ENCODE peak calls at places on chromosomes 5 and 9, in four cellular contexts. One of them, this sample, is unnamed.

GRCh38 chr5:55538621-55539020 is 3.9 kb upstream of the PLPP1 start:
- DNase-seq in AG04450: no peak
- DNase-seq in colonic mucosa: no peak
- DNase-seq in body of pancreas: no peak
- DNase-seq in this sample: no peak

GRCh38 chr5:35990941-35991592 is at the start of gene UGT3A1:
- DNase-seq in AG04450: no peak
- DNase-seq in colonic mucosa: no peak
- DNase-seq in body of pancreas: no peak
- DNase-seq in this sample: no peak

GRCh38 chr9:128825923-128826702 is 3.5 kb downstream of the SPOUT1 start:
- DNase-seq in AG04450: no peak
- DNase-seq in colonic mucosa: no peak
- DNase-seq in body of pancreas: no peak
- DNase-seq in this sample: no peak

GRCh38 chr9:81595887-81596558 is 93.3 kb downstream of the TLE1 start:
- DNase-seq in AG04450: no peak
- DNase-seq in colonic mucosa: no peak
- DNase-seq in body of pancreas: no peak
- DNase-seq in this sample: no peak

GRCh38 chr9:2764371-2764770 is 47.1 kb downstream of the KCNV2 start:
- DNase-seq in AG04450: no peak
- DNase-seq in colonic mucosa: no peak
- DNase-seq in body of pancreas: no peak
- DNase-seq in this sample: no peak

GRCh38 chr5:407801-408268 is 35.1 kb upstream of the EXOC3 start:
- DNase-seq in AG04450: no peak
- DNase-seq in colonic mucosa: no peak
- DNase-seq in body of pancreas: no peak
- DNase-seq in this sample: no peak

GRCh38 chr9:71273613-71274012 is 152.2 kb upstream of the TRPM3 start:
- DNase-seq in AG04450: no peak
- DNase-seq in colonic mucosa: no peak
- DNase-seq in body of pancreas: no peak
- DNase-seq in this sample: no peak

GRCh38 chr5:34610576-34610975 is 45.6 kb upstream of the RAI14 start:
- DNase-seq in AG04450: no peak
- DNase-seq in colonic mucosa: no peak
- DNase-seq in body of pancreas: no peak
- DNase-seq in this sample: no peak

GRCh38 chr9:112831281-112831851 is 59.3 kb downstream of the SLC46A2 start:
- DNase-seq in AG04450: no peak
- DNase-seq in colonic mucosa: peak
- DNase-seq in body of pancreas: peak
- DNase-seq in this sample: peak

GRCh38 chr9:133127340-133127981 is 6.4 kb upstream of the RALGDS start:
- DNase-seq in AG04450: no peak
- DNase-seq in colonic mucosa: no peak
- DNase-seq in body of pancreas: peak
- DNase-seq in this sample: peak

GRCh38 chr5:132103380-132103951 is 29.9 kb downstream of the CSF2 start:
- DNase-seq in AG04450: peak
- DNase-seq in colonic mucosa: peak
- DNase-seq in body of pancreas: peak
- DNase-seq in this sample: peak

GRCh38 chr5:146622391-146622790 is 106.4 kb upstream of the GPR151 start:
- DNase-seq in AG04450: no peak
- DNase-seq in colonic mucosa: no peak
- DNase-seq in body of pancreas: no peak
- DNase-seq in this sample: no peak
- TF ChIP-seq CTCF in AG04450: peak
- TF ChIP-seq CTCF in colonic mucosa: no peak
- TF ChIP-seq CTCF in body of pancreas: peak
- TF ChIP-seq CTCF in this sample: peak

DNA sequence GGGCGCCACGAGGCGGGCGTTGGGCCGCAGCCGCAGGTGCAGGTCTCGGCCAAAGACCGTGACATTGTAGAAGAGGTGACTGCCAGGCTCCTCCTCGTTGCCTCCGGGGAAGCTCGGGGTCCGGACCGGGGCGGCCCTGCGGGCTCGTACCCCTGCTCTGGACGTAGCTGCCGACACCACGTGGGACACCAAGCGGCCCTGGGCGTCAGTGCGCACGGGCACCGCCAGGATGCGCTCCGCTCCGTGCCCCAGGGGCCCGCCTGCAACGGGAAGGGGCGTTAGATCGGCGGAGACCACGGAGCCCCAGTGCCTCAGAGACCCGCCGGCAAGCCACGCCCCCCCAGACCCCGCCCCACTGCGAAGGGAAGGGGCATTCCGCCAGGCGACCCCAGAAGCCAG is 1.4 kb downstream of the ADAMTS2 start:
- DNase-seq in AG04450: no peak
- DNase-seq in colonic mucosa: peak
- DNase-seq in body of pancreas: no peak
- DNase-seq in this sample: no peak
- TF ChIP-seq CTCF in AG04450: peak
- TF ChIP-seq CTCF in colonic mucosa: no peak
- TF ChIP-seq CTCF in body of pancreas: peak
- TF ChIP-seq CTCF in this sample: no peak

DNA sequence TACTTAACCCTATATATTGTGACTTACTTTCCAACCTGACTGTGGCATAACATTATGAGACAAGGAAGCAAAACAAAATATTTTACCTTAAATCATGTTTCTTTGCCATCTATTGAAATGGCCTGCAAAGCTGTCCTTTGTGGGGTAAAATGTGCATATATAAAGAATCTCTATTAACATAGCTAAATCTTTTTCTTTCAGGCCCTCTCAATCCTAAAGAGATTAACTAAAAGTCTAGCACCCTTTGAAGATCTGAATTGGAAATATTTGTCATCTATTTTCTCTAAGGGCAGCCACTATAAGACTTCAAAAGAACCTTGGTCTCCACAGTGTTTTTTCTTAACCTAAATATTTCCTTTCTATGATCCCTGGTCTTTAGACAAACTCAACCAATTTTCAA is 5.0 kb upstream of the UNC13B start:
- DNase-seq in AG04450: no peak
- DNase-seq in colonic mucosa: no peak
- DNase-seq in body of pancreas: no peak
- DNase-seq in this sample: no peak
- TF ChIP-seq CTCF in AG04450: no peak
- TF ChIP-seq CTCF in colonic mucosa: no peak
- TF ChIP-seq CTCF in body of pancreas: no peak
- TF ChIP-seq CTCF in this sample: no peak

GRCh38 chr5:102154291-102154690 is 141.8 kb downstream of the SLCO4C1 start:
- DNase-seq in AG04450: no peak
- DNase-seq in colonic mucosa: no peak
- DNase-seq in body of pancreas: no peak
- DNase-seq in this sample: no peak

DNA sequence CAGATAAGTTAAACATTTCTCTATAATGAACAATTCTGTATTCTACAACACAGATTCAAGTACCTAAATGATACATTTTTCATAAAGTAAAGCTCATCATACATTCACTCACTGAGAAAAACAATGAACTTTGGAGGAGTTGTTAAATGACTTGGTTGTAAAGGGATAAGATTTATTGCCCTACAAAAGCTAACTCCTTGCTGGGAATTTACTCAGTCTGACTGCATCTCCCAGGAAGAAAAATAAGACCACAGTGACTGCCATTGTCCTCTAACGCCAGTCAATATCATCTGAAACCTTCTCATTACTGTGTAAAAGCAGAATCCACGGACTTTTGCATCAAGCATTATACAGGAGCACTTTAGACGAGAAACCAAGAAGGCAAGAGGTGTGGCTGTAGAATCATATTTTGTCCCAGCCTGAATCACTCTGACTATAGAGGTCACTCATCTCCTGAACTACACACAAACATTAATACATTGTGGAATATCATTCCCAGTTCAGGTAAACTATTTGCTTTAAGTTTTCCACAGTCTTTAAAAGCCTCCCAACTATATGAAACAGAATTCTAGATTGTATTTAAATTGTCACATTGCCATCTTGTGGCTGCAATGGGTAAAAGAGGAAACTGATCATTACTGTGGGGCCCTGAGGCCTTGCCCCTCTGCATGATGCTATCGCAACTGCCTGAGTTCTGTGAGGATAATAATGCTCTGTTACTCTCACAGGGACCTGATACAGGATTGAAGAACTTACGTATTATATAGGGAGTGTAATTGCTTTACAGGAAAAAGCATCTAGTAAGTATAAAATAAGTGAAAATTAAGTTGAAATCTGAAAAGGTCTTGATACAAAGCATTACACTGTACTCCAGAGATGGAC is 142.9 kb downstream of the SLCO4C1 start:
- DNase-seq in AG04450: no peak
- DNase-seq in colonic mucosa: peak
- DNase-seq in body of pancreas: no peak
- DNase-seq in this sample: peak
- TF ChIP-seq CTCF in AG04450: peak
- TF ChIP-seq CTCF in colonic mucosa: peak
- TF ChIP-seq CTCF in body of pancreas: peak
- TF ChIP-seq CTCF in this sample: peak

GRCh38 chr9:98118640-98119601 is at the start of gene TRIM14:
- DNase-seq in AG04450: peak
- DNase-seq in colonic mucosa: peak
- DNase-seq in body of pancreas: peak
- DNase-seq in this sample: peak
- TF ChIP-seq CTCF in AG04450: peak
- TF ChIP-seq CTCF in colonic mucosa: no peak
- TF ChIP-seq CTCF in body of pancreas: no peak
- TF ChIP-seq CTCF in this sample: no peak

DNA sequence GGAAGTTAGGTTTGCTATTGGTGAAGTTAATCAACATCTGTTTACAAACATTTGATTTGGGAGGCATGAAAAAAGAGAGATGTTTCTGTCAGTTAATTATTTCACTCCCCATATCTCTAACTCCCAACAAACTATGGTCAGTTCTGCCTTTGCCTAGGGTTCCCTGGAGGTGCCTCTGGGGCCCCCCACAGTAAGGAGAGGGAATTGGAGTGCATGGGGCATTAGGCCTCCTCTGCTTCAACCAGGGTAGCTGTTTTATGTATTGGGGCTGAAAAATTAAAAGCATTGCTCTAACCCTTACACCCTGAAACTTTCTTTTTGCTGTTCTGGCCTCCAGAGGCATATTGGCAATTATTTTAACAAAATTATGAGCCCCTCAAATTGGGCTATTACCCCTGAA is 32.3 kb downstream of the RUSC2 start:
- DNase-seq in AG04450: no peak
- DNase-seq in colonic mucosa: no peak
- DNase-seq in body of pancreas: no peak
- DNase-seq in this sample: no peak
- TF ChIP-seq CTCF in AG04450: peak
- TF ChIP-seq CTCF in colonic mucosa: no peak
- TF ChIP-seq CTCF in body of pancreas: no peak
- TF ChIP-seq CTCF in this sample: no peak

DNA sequence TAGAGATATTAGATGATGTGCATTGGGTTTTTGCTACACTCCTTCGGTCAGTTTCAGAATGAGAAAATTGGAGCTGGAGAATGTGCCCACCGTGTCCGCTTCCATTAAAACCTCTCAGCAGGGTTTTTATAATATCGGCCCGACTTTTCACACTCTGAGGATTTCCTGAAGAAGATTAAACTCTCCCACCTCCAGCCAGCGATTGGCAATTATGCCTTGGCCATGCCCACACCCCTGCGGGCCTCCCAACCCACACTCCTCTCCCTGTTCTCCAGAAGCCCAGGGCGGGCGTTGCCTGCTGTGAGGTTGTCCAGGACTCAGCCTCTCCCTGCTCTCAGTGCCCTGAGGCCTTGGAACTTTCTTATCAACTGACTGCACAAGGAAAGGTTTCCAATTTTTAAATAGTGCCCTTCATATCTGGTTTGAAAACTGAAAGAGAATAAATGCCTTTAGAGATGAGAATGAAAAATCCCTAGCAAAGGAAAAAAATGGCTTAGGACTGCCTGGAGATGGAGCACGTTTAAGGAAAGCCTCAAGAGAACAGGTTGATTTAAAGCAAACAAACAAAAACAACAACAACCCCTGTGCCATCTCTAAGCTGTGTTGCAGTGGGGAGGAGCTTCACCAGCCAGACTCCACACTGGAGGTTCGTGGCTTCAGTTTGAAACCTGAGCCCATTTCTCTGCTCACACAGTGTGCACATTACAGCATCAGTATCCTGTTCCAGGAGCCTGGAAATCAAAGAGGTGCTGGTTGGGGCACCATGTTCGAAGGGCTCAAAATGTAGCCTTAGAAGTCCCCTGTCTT is 292.9 kb downstream of the NSG2 start:
- DNase-seq in AG04450: no peak
- DNase-seq in colonic mucosa: no peak
- DNase-seq in body of pancreas: no peak
- DNase-seq in this sample: no peak
- TF ChIP-seq CTCF in AG04450: no peak
- TF ChIP-seq CTCF in colonic mucosa: no peak
- TF ChIP-seq CTCF in body of pancreas: no peak
- TF ChIP-seq CTCF in this sample: no peak

GRCh38 chr5:85109616-85110015 is 724.9 kb upstream of the EDIL3 start:
- DNase-seq in AG04450: no peak
- DNase-seq in colonic mucosa: no peak
- DNase-seq in body of pancreas: no peak
- DNase-seq in this sample: no peak

GRCh38 chr5:85108471-85108870 is 723.8 kb upstream of the EDIL3 start:
- DNase-seq in AG04450: no peak
- DNase-seq in colonic mucosa: no peak
- DNase-seq in body of pancreas: no peak
- DNase-seq in this sample: no peak
- TF ChIP-seq CTCF in AG04450: peak
- TF ChIP-seq CTCF in colonic mucosa: no peak
- TF ChIP-seq CTCF in body of pancreas: no peak
- TF ChIP-seq CTCF in this sample: no peak

GRCh38 chr5:151498395-151499155 is 51.2 kb downstream of the SLC36A1 start:
- DNase-seq in AG04450: no peak
- DNase-seq in colonic mucosa: no peak
- DNase-seq in body of pancreas: no peak
- DNase-seq in this sample: no peak

GRCh38 chr5:151496041-151496484 is 48.7 kb downstream of the SLC36A1 start:
- DNase-seq in AG04450: no peak
- DNase-seq in colonic mucosa: no peak
- DNase-seq in body of pancreas: no peak
- DNase-seq in this sample: no peak

GRCh38 chr5:151497391-151498002 is 50.1 kb downstream of the SLC36A1 start:
- DNase-seq in AG04450: no peak
- DNase-seq in colonic mucosa: no peak
- DNase-seq in body of pancreas: no peak
- DNase-seq in this sample: no peak

GRCh38 chr5:151495330-151495729 is 47.9 kb downstream of the SLC36A1 start:
- DNase-seq in AG04450: peak
- DNase-seq in colonic mucosa: no peak
- DNase-seq in body of pancreas: no peak
- DNase-seq in this sample: no peak

DNA sequence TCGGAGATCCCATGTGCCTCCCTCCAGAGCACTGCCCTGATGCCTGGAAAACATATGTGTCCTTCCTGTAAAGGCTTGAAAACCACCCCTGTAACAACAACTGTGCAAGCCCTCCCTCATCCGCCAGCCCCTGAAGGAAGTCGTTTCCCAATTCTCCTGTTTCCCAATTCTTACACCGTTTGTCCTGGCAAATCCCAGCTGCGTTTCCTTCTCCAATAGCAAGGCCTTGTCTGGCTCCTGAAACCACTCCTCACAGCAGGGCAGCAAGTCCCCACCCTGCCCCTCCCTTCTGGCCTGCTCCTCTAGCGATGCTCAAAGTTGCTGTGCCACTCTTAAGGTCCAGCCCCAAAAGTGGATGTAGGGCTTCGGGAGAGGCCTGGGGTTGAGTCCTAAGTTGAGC is 52.2 kb downstream of the SLC36A1 start:
- DNase-seq in AG04450: no peak
- DNase-seq in colonic mucosa: no peak
- DNase-seq in body of pancreas: no peak
- DNase-seq in this sample: no peak
- TF ChIP-seq CTCF in AG04450: no peak
- TF ChIP-seq CTCF in colonic mucosa: no peak
- TF ChIP-seq CTCF in body of pancreas: no peak
- TF ChIP-seq CTCF in this sample: no peak